ENCODE peak calls at places on chromosomes 5 and 9, in five cellular contexts. X is A673, I is B cell, U is AG04450, Y is fibroblast of mammary gland. N is an unnamed sample.

GRCh38 chr5:115471674-115472073 is 72.9 kb downstream of the FEM1C start:
- DNase-seq in X (no peak), I (no peak), U (no peak), Y (no peak), N (no peak)

GRCh38 chr5:115785395-115786009 is 31.0 kb downstream of the CDO1 start:
- DNase-seq in X (no peak), I (no peak), U (no peak), Y (peak; percentile 55), N (no peak)

GRCh38 chr5:154087260-154087659 is 48.5 kb downstream of the MFAP3 start:
- DNase-seq in X (peak; percentile 88), I (no peak), U (no peak), Y (peak; percentile 26), N (no peak)

GRCh38 chr5:1772634-1773033 is 27.0 kb downstream of the MRPL36 start:
- DNase-seq in X (peak; percentile 43), I (no peak), U (peak; percentile 23), Y (peak; percentile 60), N (no peak)

GRCh38 chr9:6703898-6704639 is 53.7 kb upstream of the KDM4C start:
- DNase-seq in X (peak; percentile 79), I (peak; percentile 86), U (peak; percentile 44), Y (peak; percentile 70), N (peak; percentile 83)

GRCh38 chr5:15020731-15021130 is 149.2 kb upstream of the ANKH start:
- DNase-seq in X (no peak), I (no peak), U (no peak), Y (no peak), N (no peak)

GRCh38 chr5:179143446-179143845 is 83.3 kb downstream of the ZNF354C start:
- DNase-seq in X (no peak), I (no peak), U (no peak), Y (peak; percentile 81), N (no peak)

GRCh38 chr5:37814699-37815098 is 25.1 kb downstream of the GDNF start:
- DNase-seq in X (peak; percentile 77), I (no peak), U (no peak), Y (no peak), N (no peak)

GRCh38 chr5:67294266-67294938 is 97.8 kb upstream of the CD180 start:
- DNase-seq in X (no peak), I (no peak), U (no peak), Y (no peak), N (no peak)

GRCh38 chr5:88142801-88143692 is 125.6 kb downstream of the TMEM161B start:
- DNase-seq in X (no peak), I (peak; percentile 1), U (no peak), Y (peak; percentile 23), N (no peak)

GRCh38 chr9:82284758-82285157 is 296.2 kb downstream of the SPATA31D1 start:
- DNase-seq in X (no peak), I (no peak), U (no peak), Y (peak; percentile 30), N (no peak)

GRCh38 chr5:56633950-56634349 is 181.4 kb upstream of the MAP3K1 start:
- DNase-seq in X (no peak), I (no peak), U (no peak), Y (peak; percentile 5), N (no peak)

GRCh38 chr5:34014614-34015013 is 6.8 kb upstream of the AMACR start:
- DNase-seq in X (no peak), I (no peak), U (no peak), Y (no peak), N (no peak)

GRCh38 chr5:43571237-43571636 is 14.4 kb upstream of the PAIP1 start:
- DNase-seq in X (no peak), I (no peak), U (no peak), Y (peak; percentile 36), N (no peak)

GRCh38 chr5:112491257-112491656 is 72.2 kb upstream of the EPB41L4A start:
- DNase-seq in X (peak; percentile 52), I (peak; percentile 17), U (no peak), Y (peak; percentile 7), N (no peak)

GRCh38 chr9:98701576-98701975 is 7.2 kb downstream of the GABBR2 start:
- DNase-seq in X (no peak), I (no peak), U (no peak), Y (no peak), N (no peak)

GRCh38 chr9:27118916-27119315 is 9.9 kb downstream of the TEK start:
- DNase-seq in X (no peak), I (no peak), U (no peak), Y (peak; percentile 52), N (no peak)

GRCh38 chr5:80234311-80234948 is 21.4 kb downstream of the SERINC5 start:
- DNase-seq in X (no peak), I (no peak), U (no peak), Y (no peak), N (no peak)

GRCh38 chr5:143860211-143860610 is 48.2 kb downstream of the HMHB1 start:
- DNase-seq in X (no peak), I (no peak), U (no peak), Y (no peak), N (no peak)
- TF ChIP-seq CTCF in X (no peak), I (no peak), U (no peak), Y (no peak), N (no peak)

GRCh38 chr9:126985870-126986498 is 71.4 kb downstream of the RALGPS1 start:
- DNase-seq in X (peak; percentile 80), I (peak; percentile 87), U (no peak), Y (peak; percentile 73), N (peak; percentile 73)
- TF ChIP-seq CTCF in X (no peak), I (no peak), U (no peak), Y (no peak), N (no peak)

GRCh38 chr5:157828031-157828948 is 30.7 kb downstream of the CLINT1 start:
- DNase-seq in X (no peak), I (no peak), U (no peak), Y (peak; percentile 34), N (no peak)

GRCh38 chr5:157823655-157824054 is 35.3 kb downstream of the CLINT1 start:
- DNase-seq in X (no peak), I (no peak), U (no peak), Y (no peak), N (no peak)

GRCh38 chr5:157827429-157827828 is 31.5 kb downstream of the CLINT1 start:
- DNase-seq in X (no peak), I (no peak), U (no peak), Y (peak; percentile 71), N (no peak)

GRCh38 chr5:157828949-157829639 is 29.9 kb downstream of the CLINT1 start:
- DNase-seq in X (peak; percentile 16), I (peak; percentile 9), U (no peak), Y (peak; percentile 12), N (no peak)
- TF ChIP-seq CTCF in X (peak; percentile 53), I (no peak), U (peak; percentile 38), Y (peak; percentile 47), N (no peak)

GRCh38 chr5:127513571-127513970 is 3.9 kb upstream of the PRRC1 start:
- DNase-seq in X (no peak), I (no peak), U (no peak), Y (no peak), N (no peak)
- TF ChIP-seq CTCF in X (no peak), I (no peak), U (no peak), Y (no peak), N (no peak)

GRCh38 chr5:141809697-141810096 is 68.5 kb downstream of the PCDH1 start:
- DNase-seq in X (no peak), I (no peak), U (no peak), Y (no peak), N (no peak)

GRCh38 chr5:141810702-141811101 is 67.5 kb downstream of the PCDH1 start:
- DNase-seq in X (no peak), I (no peak), U (no peak), Y (no peak), N (no peak)

GRCh38 chr5:141812512-141812911 is 65.7 kb downstream of the PCDH1 start:
- DNase-seq in X (no peak), I (no peak), U (no peak), Y (no peak), N (no peak)

GRCh38 chr5:141808857-141809256 is 69.4 kb downstream of the PCDH1 start:
- DNase-seq in X (no peak), I (no peak), U (no peak), Y (no peak), N (no peak)

DNA sequence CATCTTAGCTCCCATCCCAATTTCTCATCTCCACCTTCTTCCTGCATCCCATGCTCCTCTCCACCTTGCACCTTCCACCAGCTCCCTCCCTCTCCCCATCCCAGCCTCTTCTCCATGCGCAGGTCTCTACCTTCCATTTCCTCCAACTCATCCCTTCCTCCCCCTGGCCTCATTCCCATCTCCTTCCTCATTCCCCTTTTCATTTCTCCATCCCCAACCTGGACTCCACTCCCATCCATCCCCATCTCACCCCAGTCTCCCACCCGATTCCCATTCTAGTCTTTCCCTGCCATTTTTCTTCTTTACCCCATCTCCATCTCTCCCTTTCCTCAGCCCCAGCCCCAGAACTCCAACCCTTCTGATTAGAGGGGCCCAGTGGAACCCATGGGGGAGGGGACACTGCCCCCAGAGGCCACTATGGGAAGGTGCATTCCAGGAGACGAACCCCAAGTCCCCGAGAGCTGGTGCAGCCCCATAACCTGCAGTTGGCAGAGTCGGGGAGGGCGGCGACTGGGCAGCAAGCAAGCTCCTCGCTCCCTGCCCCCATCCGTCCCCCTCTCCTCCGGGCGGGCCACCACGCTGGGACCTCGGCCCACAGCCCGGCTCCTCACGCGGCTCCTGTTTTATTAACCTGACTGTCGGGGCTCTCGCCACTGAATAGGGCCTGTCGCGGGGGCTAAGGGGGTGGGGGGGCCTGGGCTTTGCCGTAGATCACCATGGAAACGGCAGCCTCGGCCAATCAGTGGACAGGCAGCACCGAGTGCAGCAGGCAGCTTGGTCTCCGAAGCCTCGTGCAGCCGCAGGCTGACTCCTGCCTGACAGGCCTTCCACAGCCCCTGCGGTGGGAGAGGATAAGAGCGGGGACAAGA is 66.7 kb downstream of the PCDH1 start:
- DNase-seq in X (peak; percentile 39), I (peak; percentile 38), U (no peak), Y (no peak), N (peak; percentile 20)
- TF ChIP-seq CTCF in X (peak; percentile 82), I (peak; percentile 72), U (peak; percentile 65), Y (peak; percentile 56), N (peak; percentile 62)

GRCh38 chr5:39137391-39138181 is 63.4 kb upstream of the RICTOR start:
- DNase-seq in X (peak; percentile 5), I (no peak), U (no peak), Y (no peak), N (no peak)
- TF ChIP-seq CTCF in X (peak; percentile 39), I (no peak), U (peak; percentile 30), Y (peak; percentile 10), N (no peak)

N was measured in natural killer cell.